ENCODE peak calls at places on chromosomes 3 and 15, in four cellular contexts. R is H9, M is adrenal gland, J is left lung. U is an unnamed sample.

GRCh38 chr3:45555154-45555591 is 39.4 kb upstream of the LIMD1 start:
- DNase-seq in J (no peak), R (no peak), M (no peak), U (no peak)

GRCh38 chr15:63395730-63396545 is 14.3 kb upstream of the CA12 start:
- DNase-seq in R (no peak), J (no peak), M (no peak), U (no peak)

GRCh38 chr3:56363720-56364119 is 104.5 kb downstream of the ERC2 start:
- DNase-seq in J (no peak), R (no peak), M (no peak), U (no peak)

GRCh38 chr15:60660290-60661051 is 181.5 kb upstream of the ICE2 start:
- DNase-seq in M (peak; percentile 59), R (no peak), J (no peak), U (no peak)

GRCh38 chr3:109921509-109921908 is 584.2 kb upstream of the DPPA4 start:
- DNase-seq in M (no peak), R (no peak), J (no peak), U (no peak)

GRCh38 chr3:27728195-27729087 is 6.3 kb upstream of the EOMES start:
- DNase-seq in M (no peak), R (peak; percentile 93), J (peak; percentile 72), U (peak; percentile 24)

GRCh38 chr3:105867690-105868449 is 942 bp downstream of the CBLB start:
- DNase-seq in J (no peak), R (no peak), M (no peak), U (no peak)

GRCh38 chr3:123448503-123449091 is at the start of gene ADCY5:
- DNase-seq in R (peak; percentile 59), J (peak; percentile 81), M (peak; percentile 30), U (no peak)

GRCh38 chr15:58247803-58248503 is 109.8 kb downstream of the AQP9 start:
- DNase-seq in J (peak; percentile 89), M (peak; percentile 45), R (no peak), U (peak; percentile 26)

GRCh38 chr15:77416954-77417353 is 3.0 kb downstream of the PEAK1 start:
- DNase-seq in M (no peak), R (no peak), J (no peak), U (no peak)

GRCh38 chr3:38374221-38374620 is 27.6 kb downstream of the XYLB start:
- DNase-seq in R (no peak), J (no peak), M (no peak), U (no peak)

GRCh38 chr3:32421185-32421584 is 29.5 kb downstream of the CMTM7 start:
- DNase-seq in M (no peak), J (no peak), R (no peak), U (no peak)

GRCh38 chr3:32421991-32422859 is 30.6 kb downstream of the CMTM7 start:
- DNase-seq in M (peak; percentile 93), J (peak; percentile 93), R (no peak), U (no peak)

GRCh38 chr3:32419766-32420137 is 28.1 kb downstream of the CMTM7 start:
- DNase-seq in M (no peak), R (no peak), J (no peak), U (no peak)

GRCh38 chr3:32422943-32423342 is 31.3 kb downstream of the CMTM7 start:
- DNase-seq in M (no peak), R (no peak), J (no peak), U (no peak)

DNA sequence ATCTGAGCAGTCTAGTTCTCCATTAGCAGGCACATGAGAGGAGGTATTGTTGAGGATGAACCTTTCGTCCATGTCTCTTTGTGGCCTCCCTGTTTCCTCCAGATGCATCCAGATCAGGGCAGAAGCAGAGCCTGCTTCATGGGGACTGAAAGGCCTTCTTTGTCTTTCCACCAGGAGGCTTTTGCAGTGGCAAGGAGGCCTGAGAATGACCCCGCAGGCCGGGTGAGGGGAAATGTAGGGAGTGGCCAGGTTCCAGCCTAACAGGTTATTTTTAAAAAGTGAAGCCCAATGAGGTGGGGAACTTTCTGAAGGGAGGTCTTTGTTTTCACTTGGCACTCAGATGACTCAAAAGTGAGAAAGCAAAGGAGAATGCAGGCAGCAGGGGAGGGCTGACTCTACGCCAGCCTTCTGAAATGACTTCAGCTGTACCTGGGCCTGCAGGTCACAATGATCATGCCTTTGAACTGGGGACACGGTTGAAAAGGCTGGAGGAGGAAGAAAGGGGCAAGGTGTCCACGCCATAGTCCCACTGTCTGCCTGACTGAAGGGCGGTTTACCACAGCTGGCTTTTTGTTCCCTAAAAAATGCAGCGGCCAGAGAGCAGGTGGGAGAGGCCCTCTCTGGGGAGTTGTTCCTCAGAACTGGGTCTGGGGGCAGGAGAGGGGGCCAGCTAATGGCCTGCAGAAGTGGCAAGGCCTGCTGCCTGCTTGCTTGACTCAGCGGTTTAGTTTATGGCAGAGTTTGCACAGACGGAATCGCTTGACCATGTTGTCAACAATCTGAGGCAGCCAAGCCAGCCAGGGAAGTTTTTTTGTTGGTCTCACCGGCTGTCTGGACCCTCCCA is 28.7 kb downstream of the CMTM7 start:
- DNase-seq in M (no peak), J (no peak), R (peak; percentile 78), U (no peak)
- TF ChIP-seq CTCF in M (no peak), J (no peak), R (no peak), U (no peak)

GRCh38 chr3:96700322-96701315 is 113.8 kb upstream of the EPHA6 start:
- DNase-seq in M (no peak), R (peak; percentile 38), J (no peak), U (no peak)
- TF ChIP-seq CTCF in M (no peak), R (peak; percentile 76), J (no peak), U (no peak)

GRCh38 chr3:31815631-31816440 is 165.2 kb downstream of the OSBPL10 start:
- DNase-seq in M (no peak), R (no peak), J (no peak), U (no peak)
- TF ChIP-seq CTCF in M (no peak), R (no peak), J (no peak), U (no peak)

DNA sequence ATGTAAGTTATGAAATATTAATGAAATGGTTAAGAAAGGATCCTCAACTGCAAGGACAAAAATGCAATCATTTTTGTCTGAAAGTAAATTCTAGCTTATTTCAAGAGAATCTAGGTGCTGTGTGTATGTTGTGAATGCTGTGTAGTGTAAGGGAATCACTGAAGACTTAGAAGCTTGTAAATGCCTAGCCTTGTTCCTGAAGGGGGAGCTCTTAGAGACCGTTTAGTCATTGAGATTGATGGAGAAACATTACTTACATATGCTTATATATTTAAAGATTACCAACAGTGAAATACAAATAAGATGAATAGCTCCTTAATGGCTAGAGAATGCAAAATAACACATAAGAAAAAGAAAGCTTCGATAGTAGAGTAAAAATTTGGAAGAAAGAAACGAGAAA is 67.9 kb downstream of the CNTN4 start:
- DNase-seq in M (no peak), J (no peak), R (no peak), U (no peak)
- TF ChIP-seq CTCF in M (no peak), J (no peak), R (peak; percentile 71), U (no peak)

GRCh38 chr3:184135149-184135910 is at the start of gene EIF2B5:
- DNase-seq in R (peak; percentile 91), M (peak; percentile 91), J (peak; percentile 95), U (peak; percentile 73)
- TF ChIP-seq CTCF in R (peak; percentile 36), M (peak; percentile 38), J (no peak), U (no peak)

DNA sequence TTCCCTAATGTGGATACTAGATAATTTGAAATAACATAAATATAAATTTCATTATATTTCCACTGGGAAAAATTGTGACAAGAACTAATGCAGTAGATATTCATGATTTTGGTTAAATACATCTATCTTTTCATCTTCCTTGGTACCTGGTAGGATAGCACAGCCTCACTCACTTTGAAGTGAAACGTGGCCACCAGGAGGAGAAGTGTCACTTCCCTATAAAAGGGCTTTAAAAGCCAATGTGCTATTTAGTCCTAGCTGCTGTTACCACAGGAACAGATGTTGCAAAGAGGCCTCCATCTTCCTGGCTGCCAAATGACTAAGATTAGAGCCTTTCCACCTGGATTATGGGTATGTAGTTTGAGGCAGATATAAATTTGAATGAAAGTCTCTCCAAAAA is 140.0 kb downstream of the PLOD2 start:
- DNase-seq in R (no peak), J (no peak), M (no peak), U (no peak)
- TF ChIP-seq CTCF in R (peak; percentile 41), J (no peak), M (no peak), U (no peak)

GRCh38 chr3:116864627-116864927 is 155.0 kb downstream of the TUSC7 start:
- DNase-seq in J (no peak), M (no peak), R (no peak), U (no peak)

GRCh38 chr3:116863270-116863770 is 153.7 kb downstream of the TUSC7 start:
- DNase-seq in J (no peak), R (no peak), M (no peak), U (no peak)

GRCh38 chr3:116863842-116864626 is 154.5 kb downstream of the TUSC7 start:
- DNase-seq in J (no peak), R (peak; percentile 67), M (no peak), U (no peak)
- TF ChIP-seq CTCF in J (peak; percentile 17), R (peak; percentile 72), M (peak; percentile 76), U (no peak)

DNA sequence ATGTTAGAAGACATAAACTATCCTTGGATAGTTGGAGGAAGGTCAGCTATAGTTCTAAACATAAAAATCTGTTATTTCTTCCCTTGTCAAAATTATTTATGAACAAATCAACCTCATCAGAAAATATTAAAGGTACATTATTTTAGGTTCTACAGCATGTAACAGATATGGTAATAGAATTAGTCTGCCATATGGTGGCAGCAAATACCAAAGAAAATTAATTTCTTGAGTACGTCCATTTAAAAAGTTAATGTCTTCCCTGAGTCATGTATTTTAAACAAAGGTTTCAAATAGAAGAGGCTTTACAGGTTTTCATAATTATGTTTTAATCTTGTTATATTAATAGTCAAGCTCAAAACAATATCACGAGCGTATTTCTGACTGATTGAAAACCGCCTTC is 17.9 kb upstream of the ANKRD28 start:
- DNase-seq in R (no peak), M (no peak), J (no peak), U (no peak)
- TF ChIP-seq CTCF in R (peak; percentile 24), M (peak; percentile 62), J (peak; percentile 32), U (peak; percentile 42)